ENCODE peak calls at places on chromosomes 11 and 22, in five cellular contexts. One of them, this sample, is unnamed. For H3K9me3 and H3K79me2, the result is how much of the 10 kb centered on the place peaks cover.

GRCh38 chr11:96004862-96005261 is 81.0 kb upstream of the MTMR2 start:
- DNase-seq in GM23248: no peak
- DNase-seq in neural progenitor cell: no peak
- DNase-seq in H9: no peak
- DNase-seq in mammary epithelial cell: no peak
- DNase-seq in this sample: no peak

GRCh38 chr11:120040136-120040840 is 97.6 kb downstream of the TRIM29 start:
- DNase-seq in GM23248: no peak
- DNase-seq in neural progenitor cell: no peak
- DNase-seq in H9: peak
- DNase-seq in mammary epithelial cell: no peak
- DNase-seq in this sample: no peak

GRCh38 chr11:125123947-125124633 is 12.7 kb upstream of the TMEM218 start:
- DNase-seq in GM23248: peak
- DNase-seq in neural progenitor cell: peak
- DNase-seq in H9: peak
- DNase-seq in mammary epithelial cell: peak
- DNase-seq in this sample: no peak

GRCh38 chr11:36817336-36817965 is 219.4 kb upstream of the RAG2 start:
- DNase-seq in GM23248: peak
- DNase-seq in neural progenitor cell: no peak
- DNase-seq in H9: no peak
- DNase-seq in mammary epithelial cell: peak
- DNase-seq in this sample: peak

GRCh38 chr11:111370902-111371578 is 8.0 kb downstream of the POU2AF1 start:
- DNase-seq in GM23248: no peak
- DNase-seq in neural progenitor cell: no peak
- DNase-seq in H9: no peak
- DNase-seq in mammary epithelial cell: no peak
- DNase-seq in this sample: no peak

GRCh38 chr11:62401356-62401755 is 17.5 kb upstream of the SCGB1A1 start:
- DNase-seq in GM23248: no peak
- DNase-seq in neural progenitor cell: no peak
- DNase-seq in H9: no peak
- DNase-seq in mammary epithelial cell: no peak
- DNase-seq in this sample: no peak

GRCh38 chr11:2779981-2780849 is 80.4 kb upstream of the KCNQ1OT1 start:
- DNase-seq in GM23248: no peak
- DNase-seq in neural progenitor cell: no peak
- DNase-seq in H9: peak
- DNase-seq in mammary epithelial cell: no peak
- DNase-seq in this sample: peak

GRCh38 chr11:114291847-114292680 is 4.1 kb upstream of the NNMT start:
- DNase-seq in GM23248: peak
- DNase-seq in neural progenitor cell: no peak
- DNase-seq in H9: no peak
- DNase-seq in mammary epithelial cell: peak
- DNase-seq in this sample: no peak

GRCh38 chr11:1931326-1931725 is 11.8 kb downstream of the TNNT3 start:
- DNase-seq in GM23248: peak
- DNase-seq in neural progenitor cell: no peak
- DNase-seq in H9: no peak
- DNase-seq in mammary epithelial cell: no peak
- DNase-seq in this sample: peak

GRCh38 chr11:63999349-64000025 is 13.2 kb downstream of the OTUB1 start:
- DNase-seq in GM23248: peak
- DNase-seq in neural progenitor cell: peak
- DNase-seq in H9: peak
- DNase-seq in mammary epithelial cell: peak
- DNase-seq in this sample: peak

GRCh38 chr11:76270387-76270786 is 64.1 kb upstream of the WNT11 start:
- DNase-seq in GM23248: no peak
- DNase-seq in neural progenitor cell: no peak
- DNase-seq in H9: no peak
- DNase-seq in mammary epithelial cell: no peak
- DNase-seq in this sample: no peak

GRCh38 chr11:77147668-77148321 is 19.7 kb downstream of the MYO7A start:
- DNase-seq in GM23248: peak
- DNase-seq in neural progenitor cell: peak
- DNase-seq in H9: peak
- DNase-seq in mammary epithelial cell: no peak
- DNase-seq in this sample: no peak

GRCh38 chr22:28017859-28018258 is 98.8 kb upstream of the PITPNB start:
- DNase-seq in GM23248: no peak
- DNase-seq in neural progenitor cell: no peak
- DNase-seq in H9: no peak
- DNase-seq in mammary epithelial cell: no peak
- DNase-seq in this sample: peak

DNA sequence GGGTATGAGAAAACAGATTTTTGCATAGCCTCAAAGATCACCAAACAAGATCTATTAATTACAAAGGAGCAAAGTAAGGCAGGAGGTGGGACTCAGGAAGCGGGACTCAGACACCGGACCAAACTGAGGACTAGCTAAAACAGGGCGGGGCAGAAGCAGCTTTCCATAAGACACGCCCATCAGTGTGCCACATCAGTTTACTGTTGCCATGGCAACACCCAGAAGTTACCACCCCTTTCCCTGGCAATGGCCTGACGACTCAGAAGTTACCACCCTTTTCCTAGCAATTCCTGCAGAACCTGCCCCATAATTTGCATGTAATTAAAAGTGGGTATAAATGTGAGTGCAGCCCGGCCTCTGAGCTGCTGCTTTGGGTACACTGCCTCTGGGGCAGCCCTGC is 173.9 kb downstream of the SHANK2 start:
- DNase-seq in GM23248: peak
- DNase-seq in neural progenitor cell: no peak
- DNase-seq in H9: no peak
- DNase-seq in mammary epithelial cell: peak
- DNase-seq in this sample: no peak
- H3K9me3 ChIP-seq in GM23248: under half
- H3K9me3 ChIP-seq in neural progenitor cell: under half
- H3K9me3 ChIP-seq in H9: under half
- H3K9me3 ChIP-seq in mammary epithelial cell: under half
- H3K9me3 ChIP-seq in this sample: under half

GRCh38 chr11:506238-506949 is 648 bp downstream of the RNH1 start:
- DNase-seq in GM23248: peak
- DNase-seq in neural progenitor cell: peak
- DNase-seq in H9: peak
- DNase-seq in mammary epithelial cell: peak
- DNase-seq in this sample: peak

GRCh38 chr11:503179-503981 is 3.7 kb downstream of the RNH1 start:
- DNase-seq in GM23248: peak
- DNase-seq in neural progenitor cell: no peak
- DNase-seq in H9: no peak
- DNase-seq in mammary epithelial cell: no peak
- DNase-seq in this sample: peak

GRCh38 chr11:504994-505344 is 2.1 kb downstream of the RNH1 start:
- DNase-seq in GM23248: no peak
- DNase-seq in neural progenitor cell: no peak
- DNase-seq in H9: no peak
- DNase-seq in mammary epithelial cell: no peak
- DNase-seq in this sample: no peak

GRCh38 chr11:502288-503178 is 4.5 kb downstream of the RNH1 start:
- DNase-seq in GM23248: no peak
- DNase-seq in neural progenitor cell: no peak
- DNase-seq in H9: no peak
- DNase-seq in mammary epithelial cell: no peak
- DNase-seq in this sample: peak

DNA sequence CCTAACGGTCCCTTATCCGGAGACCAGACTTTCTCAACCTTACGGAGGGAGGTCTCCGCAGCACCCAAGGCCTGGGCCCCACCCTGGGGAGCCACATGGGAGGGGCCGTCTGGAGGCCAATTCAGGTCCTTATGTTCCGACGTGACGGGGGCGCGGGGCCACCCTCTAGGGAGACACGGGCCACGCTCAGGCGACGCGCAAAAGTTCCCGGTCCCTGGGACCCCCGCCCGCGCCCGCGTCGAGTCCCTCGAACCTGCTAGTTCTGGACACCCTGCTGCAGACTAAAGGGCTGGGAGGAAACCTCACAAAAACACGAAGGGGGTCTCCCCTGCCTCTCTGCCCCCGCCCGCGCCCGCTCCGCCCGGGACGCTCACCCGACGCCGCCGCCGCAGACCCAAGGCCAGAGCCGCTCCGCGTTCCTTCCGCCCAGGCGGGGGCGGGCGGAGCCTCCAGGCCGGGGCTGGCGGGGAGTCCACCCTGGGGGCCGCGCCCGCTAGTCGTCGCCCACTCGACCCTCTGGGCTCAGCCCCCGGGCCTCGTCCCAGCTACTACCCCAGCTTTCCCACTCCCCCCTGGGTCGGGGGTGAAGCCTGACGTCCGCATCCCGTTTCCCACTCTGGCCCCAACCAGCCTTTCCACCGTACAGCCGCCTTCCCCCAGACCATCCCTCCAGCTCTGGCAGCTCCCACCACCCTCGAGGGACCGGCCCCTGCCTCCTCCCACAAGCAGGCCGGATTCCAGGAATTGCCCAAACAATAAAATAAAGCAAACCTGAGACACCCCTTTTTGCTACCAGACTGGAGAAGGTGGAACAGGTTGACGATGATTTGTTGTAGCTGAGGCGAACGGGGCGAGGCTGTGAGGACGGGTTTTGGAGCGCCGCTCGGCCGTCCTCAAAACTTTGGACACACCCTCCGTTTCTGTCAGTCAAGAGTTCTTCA is 2.7 kb downstream of the RNH1 start:
- DNase-seq in GM23248: peak
- DNase-seq in neural progenitor cell: no peak
- DNase-seq in H9: no peak
- DNase-seq in mammary epithelial cell: no peak
- DNase-seq in this sample: peak
- H3K27ac ChIP-seq in GM23248: peak
- H3K27ac ChIP-seq in neural progenitor cell: no peak
- H3K27ac ChIP-seq in H9: no peak
- H3K27ac ChIP-seq in mammary epithelial cell: peak
- H3K27ac ChIP-seq in this sample: peak

GRCh38 chr22:49608660-49609059 is 219.0 kb downstream of the BRD1 start:
- DNase-seq in GM23248: no peak
- DNase-seq in neural progenitor cell: no peak
- DNase-seq in H9: no peak
- DNase-seq in mammary epithelial cell: no peak
- DNase-seq in this sample: no peak

GRCh38 chr22:49609207-49609876 is 218.3 kb downstream of the BRD1 start:
- DNase-seq in GM23248: no peak
- DNase-seq in neural progenitor cell: no peak
- DNase-seq in H9: no peak
- DNase-seq in mammary epithelial cell: no peak
- DNase-seq in this sample: no peak

GRCh38 chr22:49606562-49606961 is 221.1 kb downstream of the BRD1 start:
- DNase-seq in GM23248: no peak
- DNase-seq in neural progenitor cell: no peak
- DNase-seq in H9: no peak
- DNase-seq in mammary epithelial cell: no peak
- DNase-seq in this sample: peak

GRCh38 chr22:49607821-49608220 is 219.9 kb downstream of the BRD1 start:
- DNase-seq in GM23248: no peak
- DNase-seq in neural progenitor cell: no peak
- DNase-seq in H9: no peak
- DNase-seq in mammary epithelial cell: no peak
- DNase-seq in this sample: no peak

DNA sequence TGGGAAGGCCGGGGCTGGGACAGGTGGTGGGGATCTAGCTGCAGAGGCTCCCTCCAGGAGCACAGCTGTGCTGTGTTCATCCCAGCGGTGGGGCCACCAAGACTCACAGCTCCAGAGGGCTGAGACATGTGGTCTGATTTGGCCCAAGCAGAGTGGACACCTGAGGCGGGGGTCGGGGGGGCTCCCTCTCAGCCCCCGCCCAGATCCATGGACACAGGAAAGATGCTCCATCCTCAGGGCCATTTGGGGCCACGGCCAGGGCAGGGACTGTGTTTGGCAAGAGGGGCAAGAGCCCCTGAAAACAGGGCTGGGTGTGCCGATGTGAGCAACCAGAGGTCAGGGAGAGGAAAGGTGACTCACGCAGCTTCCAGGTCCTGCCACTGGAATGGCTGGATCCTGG is 219.4 kb downstream of the BRD1 start:
- DNase-seq in GM23248: no peak
- DNase-seq in neural progenitor cell: no peak
- DNase-seq in H9: no peak
- DNase-seq in mammary epithelial cell: no peak
- DNase-seq in this sample: no peak
- H3K79me2 ChIP-seq in GM23248: under half
- H3K79me2 ChIP-seq in neural progenitor cell: under half
- H3K79me2 ChIP-seq in H9: under half
- H3K79me2 ChIP-seq in mammary epithelial cell: under half
- H3K79me2 ChIP-seq in this sample: under half

DNA sequence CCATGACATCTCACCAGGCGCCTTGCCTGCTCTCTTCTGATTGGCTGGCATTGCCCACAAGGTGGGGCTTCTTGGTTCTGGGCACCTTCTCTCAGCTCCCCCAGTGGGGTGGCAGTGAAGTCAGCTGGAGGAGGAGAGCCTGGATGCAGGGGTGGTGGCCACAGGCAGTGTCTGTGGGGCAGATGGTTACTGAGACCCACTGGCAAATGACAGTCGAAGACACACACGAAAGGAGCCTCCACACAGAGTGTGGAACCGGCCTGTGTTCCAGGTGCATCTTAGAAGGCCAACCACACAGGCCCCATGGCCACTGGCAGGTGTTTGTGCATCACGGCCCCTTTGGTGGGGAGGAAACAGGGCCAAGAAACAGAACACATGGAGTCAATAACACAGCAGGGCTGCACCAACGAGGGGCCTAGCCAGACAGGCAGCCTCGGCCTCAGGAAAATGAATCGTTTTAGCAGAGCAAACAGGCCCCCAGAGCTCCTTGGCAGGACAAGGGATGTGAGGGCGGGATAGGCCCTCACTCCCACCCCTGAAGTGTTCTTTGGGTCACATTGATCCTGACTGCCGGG is 683.4 kb downstream of the TBC1D22A start:
- DNase-seq in GM23248: no peak
- DNase-seq in neural progenitor cell: no peak
- DNase-seq in H9: no peak
- DNase-seq in mammary epithelial cell: no peak
- DNase-seq in this sample: no peak
- H3K9me3 ChIP-seq in GM23248: under half
- H3K9me3 ChIP-seq in neural progenitor cell: under half
- H3K9me3 ChIP-seq in H9: half or more
- H3K9me3 ChIP-seq in mammary epithelial cell: under half
- H3K9me3 ChIP-seq in this sample: under half

This sample was measured in osteoblast.